ENCODE peak calls at places on chromosome 20, in five cellular contexts. L is COR-L47, E is AG10803, Z is non-pigmented ciliary epithelial cell, B is GM12865. R is an unnamed sample.

GRCh38 chr20:51189814-51190782 is 167.2 kb upstream of the KCNG1 start:
- DNase-seq in B (peak), L (no peak), Z (no peak), E (peak), R (no peak)

GRCh38 chr20:61460261-61461047 is 208.4 kb downstream of the CDH4 start:
- DNase-seq in E (no peak), L (no peak), B (no peak), Z (no peak), R (no peak)

GRCh38 chr20:49447946-49448809 is 34.3 kb downstream of the KCNB1 start:
- DNase-seq in L (no peak), Z (no peak), E (peak), B (no peak), R (no peak)

GRCh38 chr20:46307139-46307998 is 929 bp downstream of the CDH22 start:
- DNase-seq in E (peak), L (peak), B (peak), Z (no peak), R (peak)

GRCh38 chr20:57397693-57398108 is 6.5 kb downstream of the RBM38 start:
- DNase-seq in E (no peak), L (no peak), B (peak), Z (no peak), R (no peak)

GRCh38 chr20:25470045-25470444 is 62.6 kb downstream of the GINS1 start:
- DNase-seq in B (peak), Z (no peak), L (peak), E (no peak), R (no peak)

GRCh38 chr20:9761476-9761875 is 77.4 kb downstream of the PAK5 start:
- DNase-seq in B (no peak), Z (no peak), L (no peak), E (no peak), R (no peak)

GRCh38 chr20:41086402-41087324 is 50.7 kb upstream of the PLCG1 start:
- DNase-seq in B (no peak), Z (no peak), E (no peak), L (peak), R (no peak)

GRCh38 chr20:51554538-51555165 is 12.1 kb upstream of the NFATC2 start:
- DNase-seq in B (peak), E (peak), L (no peak), Z (no peak), R (peak)

GRCh38 chr20:64110411-64111068 is 3.2 kb upstream of the NPBWR2 start:
- DNase-seq in L (no peak), B (no peak), Z (no peak), E (no peak), R (no peak)

GRCh38 chr20:32053648-32054047 is 1.6 kb downstream of the HCK start:
- DNase-seq in Z (no peak), L (no peak), B (no peak), E (no peak), R (no peak)

GRCh38 chr20:57751411-57751810 is 41.6 kb upstream of the PMEPA1 start:
- DNase-seq in B (no peak), E (no peak), Z (no peak), L (no peak), R (no peak)

GRCh38 chr20:7829031-7829430 is 111.2 kb downstream of the HAO1 start:
- DNase-seq in E (no peak), Z (no peak), B (no peak), L (no peak), R (no peak)

GRCh38 chr20:53957421-53958172 is 112.8 kb downstream of the BCAS1 start:
- DNase-seq in Z (no peak), E (peak), B (no peak), L (no peak), R (peak)

GRCh38 chr20:13028001-13028400 is 19.2 kb downstream of the SPTLC3 start:
- DNase-seq in B (no peak), E (peak), L (no peak), Z (no peak), R (peak)

GRCh38 chr20:39717976-39718375 is 755.8 kb downstream of the DHX35 start:
- DNase-seq in B (no peak), L (no peak), E (peak), Z (no peak), R (no peak)

GRCh38 chr20:32681175-32682084 is 7.7 kb upstream of the C20orf203 start:
- DNase-seq in L (peak), E (no peak), B (no peak), Z (no peak), R (no peak)

GRCh38 chr20:25249198-25249931 is 1.5 kb downstream of the PYGB start:
- DNase-seq in B (no peak), E (no peak), Z (no peak), L (no peak), R (no peak)

GRCh38 chr20:24998121-24998520 is 5.6 kb upstream of the APMAP start:
- DNase-seq in B (no peak), L (no peak), E (no peak), Z (no peak), R (no peak)

GRCh38 chr20:40775747-40776146 is 86.7 kb upstream of the MAFB start:
- DNase-seq in B (no peak), L (no peak), Z (no peak), E (no peak), R (no peak)

GRCh38 chr20:53565254-53565653 is 28.4 kb downstream of the ZNF217 start:
- DNase-seq in L (no peak), B (no peak), Z (no peak), E (no peak), R (no peak)

GRCh38 chr20:20366551-20366895 is 1.4 kb upstream of the INSM1 start:
- DNase-seq in L (peak), Z (no peak), B (no peak), E (no peak), R (no peak)

GRCh38 chr20:17452441-17452840 is 78.7 kb downstream of the BFSP1 start:
- DNase-seq in E (no peak), B (no peak), L (no peak), Z (no peak), R (no peak)